ENCODE peak calls at places on chromosome 12, in five cellular contexts. J is mammary epithelial cell, A is BJ, X is AG10803, Y is brain microvascular endothelial cell. L is an unnamed sample.

GRCh38 chr12:77895699-77896098 is 65.0 kb downstream of the NAV3 start:
- DNase-seq in J (no peak), A (no peak), X (no peak), Y (no peak), L (no peak)

GRCh38 chr12:53453953-53454640 is 2.2 kb downstream of the PCBP2 start:
- DNase-seq in J (no peak), A (no peak), X (no peak), Y (no peak), L (no peak)

GRCh38 chr12:94078138-94078723 is 70.1 kb upstream of the PLXNC1 start:
- DNase-seq in J (no peak), A (no peak), X (no peak), Y (no peak), L (no peak)

GRCh38 chr12:52494100-52494499 is 1.0 kb upstream of the KRT6A start:
- DNase-seq in J (peak), A (no peak), X (peak), Y (no peak), L (no peak)

GRCh38 chr12:68140576-68140975 is 19.0 kb downstream of the IFNG start:
- DNase-seq in J (no peak), A (no peak), X (no peak), Y (no peak), L (no peak)

GRCh38 chr12:123106640-123107359 is 44.1 kb downstream of the PITPNM2 start:
- DNase-seq in J (no peak), A (no peak), X (no peak), Y (no peak), L (no peak)

GRCh38 chr12:6363330-6364036 is 11.9 kb downstream of the SCNN1A start:
- DNase-seq in J (peak), A (no peak), X (peak), Y (no peak), L (peak)

GRCh38 chr12:50218386-50218785 is 51.2 kb upstream of the CERS5 start:
- DNase-seq in J (peak), A (no peak), X (peak), Y (peak), L (no peak)

GRCh38 chr12:19994970-19995369 is 373.4 kb upstream of the PDE3A start:
- DNase-seq in J (no peak), A (no peak), X (no peak), Y (no peak), L (peak)
- TF ChIP-seq CTCF in J (no peak), A (peak), X (peak), Y (no peak), L (peak)

GRCh38 chr12:121578230-121579189 is 2.3 kb downstream of the KDM2B start:
- DNase-seq in J (no peak), A (no peak), X (no peak), Y (no peak), L (peak)

GRCh38 chr12:121576851-121577391 is 3.9 kb downstream of the KDM2B start:
- DNase-seq in J (peak), A (peak), X (peak), Y (peak), L (no peak)

GRCh38 chr12:121575952-121576615 is 4.7 kb downstream of the KDM2B start:
- DNase-seq in J (peak), A (no peak), X (peak), Y (no peak), L (no peak)

GRCh38 chr12:121579190-121579791 is 1.5 kb downstream of the KDM2B start:
- DNase-seq in J (no peak), A (no peak), X (no peak), Y (no peak), L (peak)

DNA sequence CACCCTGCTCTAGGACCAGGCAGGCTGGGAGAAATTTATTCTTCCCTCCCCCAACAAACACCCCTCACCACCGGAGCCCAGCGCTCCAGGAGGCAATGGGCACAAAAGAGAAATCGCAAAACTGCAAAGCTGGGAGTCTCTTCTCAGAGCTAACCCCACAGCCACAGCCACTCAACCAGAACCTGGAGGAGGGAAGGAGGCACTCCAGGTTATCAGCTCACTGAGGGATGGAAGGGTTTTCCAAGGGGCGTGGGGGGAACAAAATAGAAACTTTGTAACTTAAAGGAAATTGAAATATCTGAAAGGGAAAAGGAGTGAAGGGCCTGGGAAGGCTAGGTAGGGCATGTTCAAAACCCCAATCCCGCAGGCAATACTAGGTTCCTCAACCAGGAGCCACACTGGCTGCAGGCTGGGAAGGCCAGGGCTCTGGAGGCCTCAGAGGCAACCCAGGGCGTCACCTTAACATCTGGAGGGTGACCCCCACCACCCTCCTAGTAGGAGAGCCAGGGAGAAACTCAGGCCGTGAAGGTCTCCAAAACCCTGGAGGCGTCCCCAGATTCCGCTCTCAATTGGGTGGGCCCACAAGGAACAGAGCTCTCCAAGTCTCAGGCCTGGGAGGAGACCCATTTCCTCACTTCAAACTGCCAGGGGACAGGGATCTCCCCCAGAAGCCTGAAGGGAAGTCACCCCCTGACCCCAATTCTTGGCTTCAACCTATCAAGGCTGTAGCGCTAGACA is 3.2 kb downstream of the KDM2B start:
- DNase-seq in J (no peak), A (no peak), X (no peak), Y (no peak), L (no peak)
- H3K4me3 ChIP-seq in J (no peak), A (peak), X (peak), Y (peak), L (peak)

DNA sequence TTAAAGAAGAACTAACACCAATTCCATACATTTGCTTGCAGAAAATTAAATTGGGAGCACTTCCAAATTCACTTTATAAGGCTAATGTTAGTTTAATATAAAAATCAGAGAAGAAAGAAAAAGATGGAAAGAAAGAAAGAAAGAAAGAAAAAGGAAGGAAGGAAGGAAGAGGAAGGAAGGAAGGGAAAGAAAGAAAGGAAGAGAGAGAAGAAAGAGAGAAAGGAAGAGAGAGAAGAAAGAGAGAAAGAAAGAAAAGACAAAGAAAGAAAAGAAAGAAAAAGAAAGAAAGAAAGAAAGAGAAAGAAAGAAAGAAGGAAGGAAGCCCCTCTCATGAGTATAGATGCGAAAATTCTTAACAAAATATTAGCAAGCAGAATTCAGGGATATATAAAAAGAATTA is 267.7 kb downstream of the RPAP3 start:
- DNase-seq in J (no peak), A (no peak), X (no peak), Y (no peak), L (no peak)
- TF ChIP-seq CTCF in J (no peak), A (no peak), X (no peak), Y (no peak), L (no peak)

DNA sequence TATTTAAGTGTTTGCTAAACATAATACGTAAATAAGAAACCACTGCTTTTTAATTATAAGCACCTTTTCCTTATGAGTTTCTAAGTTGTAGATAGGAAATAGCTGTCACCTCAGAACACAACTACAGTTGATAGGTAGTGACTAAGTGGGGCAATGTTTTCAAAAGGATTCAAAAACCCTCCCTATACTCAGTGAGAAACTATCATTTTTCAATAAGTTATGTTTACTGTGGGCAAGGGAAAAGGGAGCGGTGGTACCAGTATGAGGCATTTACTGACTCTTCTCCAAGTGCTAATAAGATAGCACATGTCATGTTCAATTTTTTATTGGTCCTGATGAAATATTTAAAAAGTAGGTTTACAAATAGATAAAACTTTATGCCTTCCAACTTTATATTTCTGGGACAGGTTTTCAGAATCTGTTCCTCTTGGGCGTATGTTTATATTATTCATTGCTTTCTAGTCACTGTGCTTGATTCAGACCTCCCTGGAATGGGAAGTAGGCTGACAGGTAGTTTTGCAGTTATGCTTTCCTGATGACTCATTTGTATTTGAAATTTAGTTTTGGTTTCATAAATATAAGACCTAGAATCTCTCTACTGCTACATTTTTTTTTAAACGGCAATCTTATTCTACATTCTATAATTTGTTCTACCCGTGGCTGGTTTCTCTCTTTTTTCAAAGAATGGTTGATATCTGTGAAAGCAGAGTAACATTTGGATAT is 153.1 kb downstream of the TMEM117 start:
- DNase-seq in J (peak), A (no peak), X (no peak), Y (no peak), L (no peak)
- H3K4me3 ChIP-seq in J (peak), A (no peak), X (no peak), Y (no peak), L (no peak)

DNA sequence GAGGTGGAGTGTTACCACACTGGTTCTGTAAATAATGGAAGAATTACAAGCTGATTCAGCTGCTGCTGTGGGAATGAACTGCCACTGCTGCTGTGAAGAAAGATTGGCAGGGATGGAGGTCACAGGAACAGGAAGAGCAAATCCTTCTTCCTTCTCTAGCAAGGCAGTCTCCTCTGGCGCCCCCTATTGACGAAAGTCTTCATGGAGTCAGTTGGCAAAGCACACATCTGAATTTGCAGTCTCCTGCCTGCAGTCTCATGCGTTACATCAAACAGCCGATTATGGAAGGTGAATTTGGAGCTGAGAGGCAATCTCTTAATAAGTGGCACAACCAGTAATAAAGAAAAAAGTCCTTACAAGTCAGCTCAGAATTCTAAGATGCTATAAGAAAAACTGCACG is 106.0 kb upstream of the TMTC1 start:
- DNase-seq in J (peak), A (no peak), X (no peak), Y (peak), L (peak)
- TF ChIP-seq CTCF in J (peak), A (peak), X (peak), Y (peak), L (peak)

GRCh38 chr12:120227233-120228040 is 26.5 kb upstream of the RPLP0 start:
- DNase-seq in J (no peak), A (no peak), X (no peak), Y (no peak), L (no peak)
- H3K4me3 ChIP-seq in J (no peak), A (no peak), X (no peak), Y (no peak), L (no peak)

L was measured in cardiac muscle cell.